ENCODE peak calls at places on chromosomes 5 and 9, in six cellular contexts. Z is IMR-90; B is HT1080; I is frontal cortex; V is effector CD4-positive, alpha-beta T cell; J is DMS153. L is an unnamed sample.

GRCh38 chr9:115952667-115953316 is 200.8 kb upstream of the PAPPA start:
- DNase-seq in J (no peak), I (no peak), V (no peak), Z (peak; percentile 88), B (peak; percentile 14), L (no peak)

GRCh38 chr5:137283801-137284200 is 215.3 kb downstream of the SPOCK1 start:
- DNase-seq in I (no peak), V (no peak), Z (no peak), B (no peak), J (peak; percentile 25), L (no peak)

GRCh38 chr5:55856511-55857246 is 5.5 kb downstream of the IL31RA start:
- DNase-seq in I (no peak), J (no peak), V (no peak), B (no peak), Z (no peak), L (no peak)

GRCh38 chr9:124502711-124503702 is 4.2 kb downstream of the NR5A1 start:
- DNase-seq in B (no peak), I (no peak), J (no peak), Z (no peak), V (no peak), L (no peak)

GRCh38 chr9:84169240-84169639 is 171.3 kb downstream of the SLC28A3 start:
- DNase-seq in Z (peak; percentile 85), I (no peak), J (no peak), V (no peak), B (peak; percentile 68), L (no peak)

GRCh38 chr5:135977375-135977928 is 22.7 kb upstream of the LECT2 start:
- DNase-seq in J (no peak), I (no peak), B (no peak), V (peak; percentile 20), Z (peak; percentile 30), L (no peak)

GRCh38 chr5:135319928-135320606 is 79.0 kb downstream of the MACROH2A1 start:
- DNase-seq in Z (no peak), J (no peak), B (no peak), V (no peak), I (no peak), L (no peak)

GRCh38 chr5:81842795-81843377 is 92.0 kb upstream of the SSBP2 start:
- DNase-seq in B (no peak), I (no peak), J (no peak), Z (no peak), V (no peak), L (no peak)

GRCh38 chr5:107893642-107894041 is 222.9 kb upstream of the EFNA5 start:
- DNase-seq in B (peak; percentile 66), Z (peak; percentile 32), I (no peak), V (no peak), J (no peak), L (no peak)

GRCh38 chr5:104793031-104793430 is 1230.4 kb upstream of the NUDT12 start:
- DNase-seq in J (no peak), B (peak; percentile 61), V (no peak), I (no peak), Z (no peak), L (no peak)

GRCh38 chr9:92613268-92614122 is 56.4 kb downstream of the IPPK start:
- DNase-seq in J (no peak), Z (no peak), B (no peak), V (no peak), I (no peak), L (no peak)

GRCh38 chr9:34328500-34328982 is 527 bp downstream of the KIF24 start:
- DNase-seq in I (no peak), Z (no peak), J (peak; percentile 44), V (no peak), B (no peak), L (no peak)

GRCh38 chr5:61768692-61769281 is 436.7 kb downstream of the ZSWIM6 start:
- DNase-seq in Z (peak; percentile 3), B (peak; percentile 29), J (no peak), V (no peak), I (no peak), L (no peak)

GRCh38 chr9:130215341-130216119 is 43.3 kb downstream of the NCS1 start:
- DNase-seq in Z (peak; percentile 56), I (no peak), J (no peak), V (no peak), B (peak; percentile 85), L (no peak)

GRCh38 chr9:93133641-93134017 is 422 bp downstream of the NINJ1 start:
- DNase-seq in B (peak; percentile 41), J (no peak), Z (peak; percentile 94), I (peak; percentile 78), V (peak; percentile 49), L (no peak)

GRCh38 chr9:14351206-14351605 is 37.3 kb upstream of the NFIB start:
- DNase-seq in I (peak; percentile 15), B (no peak), J (no peak), Z (no peak), V (no peak), L (no peak)

GRCh38 chr5:143396353-143396940 is 7.0 kb downstream of the NR3C1 start:
- DNase-seq in J (no peak), Z (no peak), B (no peak), I (no peak), V (no peak), L (no peak)

GRCh38 chr5:1297243-1297642 is 2.4 kb upstream of the TERT start:
- DNase-seq in Z (no peak), I (no peak), V (no peak), J (no peak), B (no peak), L (no peak)

GRCh38 chr9:117763314-117763713 is 59.1 kb downstream of the TLR4 start:
- DNase-seq in I (no peak), Z (no peak), V (no peak), J (no peak), B (peak; percentile 86), L (no peak)

GRCh38 chr9:99012957-99013512 is 69.3 kb downstream of the COL15A1 start:
- DNase-seq in I (no peak), Z (no peak), J (no peak), V (no peak), B (peak; percentile 58), L (no peak)

GRCh38 chr5:43661102-43661501 is 58.1 kb downstream of the NNT start:
- DNase-seq in J (no peak), Z (peak; percentile 59), B (no peak), I (no peak), V (no peak), L (no peak)

GRCh38 chr5:150317048-150318003 is 14.6 kb upstream of the ARSI start:
- DNase-seq in V (no peak), J (no peak), Z (peak; percentile 95), I (no peak), B (peak; percentile 99), L (no peak)

GRCh38 chr5:1524799-1525623 is 1.3 kb upstream of the LPCAT1 start:
- DNase-seq in J (no peak), V (no peak), I (no peak), B (no peak), Z (no peak), L (no peak)

GRCh38 chr9:101018391-101018990 is 10.0 kb upstream of the PLPPR1 start:
- DNase-seq in J (no peak), I (no peak), V (no peak), B (no peak), Z (no peak), L (no peak)

GRCh38 chr5:135493406-135494180 is 41.4 kb upstream of the TIFAB start:
- DNase-seq in J (no peak), V (no peak), B (peak; percentile 95), I (no peak), Z (peak; percentile 92), L (no peak)

GRCh38 chr9:137365056-137365455 is 57.9 kb downstream of the EXD3 start:
- DNase-seq in V (no peak), J (no peak), I (no peak), B (no peak), Z (no peak), L (no peak)

GRCh38 chr5:37370550-37370863 is 399 bp downstream of the NUP155 start:
- DNase-seq in J (no peak), B (no peak), Z (no peak), V (no peak), I (no peak), L (no peak)

GRCh38 chr5:59236448-59236847 is 653.6 kb downstream of the RAB3C start:
- DNase-seq in I (no peak), J (no peak), V (no peak), Z (no peak), B (peak; percentile 1), L (no peak)

GRCh38 chr5:73654171-73654811 is 28.3 kb downstream of the ARHGEF28 start:
- DNase-seq in B (peak; percentile 75), Z (peak; percentile 69), V (no peak), I (no peak), J (peak; percentile 14), L (no peak)

GRCh38 chr9:36974731-36975130 is 59.3 kb downstream of the PAX5 start:
- DNase-seq in I (no peak), B (no peak), Z (no peak), J (no peak), V (no peak), L (no peak)

L was measured in substantia nigra.